ENCODE peak calls at places on chromosomes 3 and 15, in seven cellular contexts. I is sigmoid colon, P is nephron progenitor cell, R is mammary epithelial cell, D is omental fat pad, C is epithelial cell of esophagus, X is GM06990. K is an unnamed sample.

GRCh38 chr3:161770532-161771386 is 274.2 kb downstream of the OTOL1 start:
- DNase-seq in I (no peak), P (no peak), R (no peak), D (no peak), C (no peak), X (peak), K (no peak)

GRCh38 chr3:73332558-73332957 is 271.1 kb downstream of the EBLN2 start:
- DNase-seq in I (no peak), P (no peak), R (no peak), D (no peak), C (no peak), X (peak), K (no peak)

GRCh38 chr3:72657666-72658065 is 190.6 kb downstream of the SHQ1 start:
- DNase-seq in I (no peak), P (no peak), R (peak), D (no peak), C (peak), X (no peak), K (peak)

GRCh38 chr3:15042936-15043335 is 22.2 kb downstream of the MRPS25 start:
- DNase-seq in I (no peak), P (no peak), R (no peak), D (no peak), C (no peak), X (no peak), K (no peak)

GRCh38 chr3:71724584-71725278 is 471 bp downstream of the EIF4E3 start:
- DNase-seq in I (peak), P (peak), R (peak), D (no peak), C (peak), X (peak), K (peak)

GRCh38 chr3:72152551-72153476 is 367.9 kb upstream of the PROK2 start:
- DNase-seq in I (peak), P (no peak), R (peak), D (no peak), C (peak), X (no peak), K (no peak)

GRCh38 chr15:29698030-29698701 is 124.1 kb downstream of the TJP1 start:
- DNase-seq in I (no peak), P (no peak), R (peak), D (no peak), C (peak), X (no peak), K (no peak)

GRCh38 chr3:97823081-97823480 is 1.3 kb downstream of the CRYBG3 start:
- DNase-seq in I (no peak), P (no peak), R (no peak), D (no peak), C (no peak), X (no peak), K (no peak)

GRCh38 chr3:126146525-126147146 is 33.8 kb downstream of the ALDH1L1 start:
- DNase-seq in I (peak), P (no peak), R (no peak), D (no peak), C (no peak), X (no peak), K (peak)

GRCh38 chr3:4888913-4889846 is 90.1 kb upstream of the BHLHE40 start:
- DNase-seq in I (no peak), P (no peak), R (no peak), D (no peak), C (no peak), X (peak), K (peak)

GRCh38 chr15:58840048-58840447 is 68.9 kb downstream of the MINDY2 start:
- DNase-seq in I (no peak), P (no peak), R (peak), D (no peak), C (no peak), X (no peak), K (no peak)

GRCh38 chr3:157921271-157921670 is 184.9 kb downstream of the SHOX2 start:
- DNase-seq in I (no peak), P (no peak), R (no peak), D (no peak), C (no peak), X (no peak), K (no peak)

GRCh38 chr3:118808743-118809142 is 225.9 kb downstream of the IGSF11 start:
- DNase-seq in I (no peak), P (no peak), R (no peak), D (no peak), C (peak), X (peak), K (no peak)

GRCh38 chr15:93523490-93523889 is 434.5 kb upstream of the RGMA start:
- DNase-seq in I (no peak), P (no peak), R (peak), D (no peak), C (no peak), X (no peak), K (no peak)

GRCh38 chr3:166484470-166484869 is 647.2 kb upstream of the BCHE start:
- DNase-seq in I (no peak), P (no peak), R (no peak), D (no peak), C (peak), X (no peak), K (no peak)

GRCh38 chr3:27590437-27591320 is 106.5 kb upstream of the SLC4A7 start:
- DNase-seq in I (no peak), P (no peak), R (peak), D (no peak), C (peak), X (no peak), K (no peak)

GRCh38 chr15:64263567-64263966 is 92.4 kb downstream of the CSNK1G1 start:
- DNase-seq in I (no peak), P (no peak), R (no peak), D (no peak), C (no peak), X (no peak), K (no peak)

GRCh38 chr15:66798426-66799061 is 96.5 kb downstream of the SMAD6 start:
- DNase-seq in I (no peak), P (no peak), R (no peak), D (no peak), C (no peak), X (no peak), K (no peak)

GRCh38 chr15:92915766-92916435 is 15.8 kb downstream of the CHD2 start:
- DNase-seq in I (no peak), P (no peak), R (no peak), D (no peak), C (no peak), X (no peak), K (no peak)

GRCh38 chr15:26102988-26103387 is 239.9 kb upstream of the ATP10A start:
- DNase-seq in I (no peak), P (no peak), R (no peak), D (no peak), C (no peak), X (no peak), K (no peak)

GRCh38 chr3:137294139-137294538 is 336.4 kb downstream of the IL20RB start:
- DNase-seq in I (no peak), P (no peak), R (no peak), D (no peak), C (no peak), X (no peak), K (no peak)

GRCh38 chr3:171282041-171282440 is 178.2 kb downstream of the TNIK start:
- DNase-seq in I (no peak), P (no peak), R (no peak), D (no peak), C (no peak), X (no peak), K (no peak)

GRCh38 chr15:94234300-94234699 is 2.9 kb downstream of the MCTP2 start:
- DNase-seq in I (no peak), P (no peak), R (no peak), D (peak), C (no peak), X (no peak), K (no peak)

GRCh38 chr3:127536818-127537810 is 53.4 kb downstream of the TPRA1 start:
- DNase-seq in I (peak), P (peak), R (no peak), D (no peak), C (no peak), X (no peak), K (no peak)

GRCh38 chr3:8579101-8579500 is 65.5 kb downstream of the SSUH2 start:
- DNase-seq in I (no peak), P (no peak), R (peak), D (no peak), C (no peak), X (peak), K (no peak)

GRCh38 chr15:63842626-63843025 is 8.9 kb upstream of the HERC1 start:
- DNase-seq in I (no peak), P (no peak), R (no peak), D (no peak), C (no peak), X (no peak), K (no peak)

GRCh38 chr15:67109141-67110034 is 44.0 kb downstream of the SMAD3 start:
- DNase-seq in I (peak), P (peak), R (no peak), D (peak), C (no peak), X (peak), K (no peak)

GRCh38 chr15:63531586-63531985 is 27.2 kb downstream of the USP3 start:
- DNase-seq in I (no peak), P (no peak), R (no peak), D (no peak), C (no peak), X (no peak), K (no peak)

GRCh38 chr3:152664766-152665165 is 170.2 kb upstream of the P2RY1 start:
- DNase-seq in I (no peak), P (no peak), R (no peak), D (no peak), C (peak), X (no peak), K (no peak)

GRCh38 chr3:143360244-143360643 is 240.7 kb downstream of the CHST2 start:
- DNase-seq in I (no peak), P (no peak), R (peak), D (no peak), C (peak), X (no peak), K (no peak)

DNA sequence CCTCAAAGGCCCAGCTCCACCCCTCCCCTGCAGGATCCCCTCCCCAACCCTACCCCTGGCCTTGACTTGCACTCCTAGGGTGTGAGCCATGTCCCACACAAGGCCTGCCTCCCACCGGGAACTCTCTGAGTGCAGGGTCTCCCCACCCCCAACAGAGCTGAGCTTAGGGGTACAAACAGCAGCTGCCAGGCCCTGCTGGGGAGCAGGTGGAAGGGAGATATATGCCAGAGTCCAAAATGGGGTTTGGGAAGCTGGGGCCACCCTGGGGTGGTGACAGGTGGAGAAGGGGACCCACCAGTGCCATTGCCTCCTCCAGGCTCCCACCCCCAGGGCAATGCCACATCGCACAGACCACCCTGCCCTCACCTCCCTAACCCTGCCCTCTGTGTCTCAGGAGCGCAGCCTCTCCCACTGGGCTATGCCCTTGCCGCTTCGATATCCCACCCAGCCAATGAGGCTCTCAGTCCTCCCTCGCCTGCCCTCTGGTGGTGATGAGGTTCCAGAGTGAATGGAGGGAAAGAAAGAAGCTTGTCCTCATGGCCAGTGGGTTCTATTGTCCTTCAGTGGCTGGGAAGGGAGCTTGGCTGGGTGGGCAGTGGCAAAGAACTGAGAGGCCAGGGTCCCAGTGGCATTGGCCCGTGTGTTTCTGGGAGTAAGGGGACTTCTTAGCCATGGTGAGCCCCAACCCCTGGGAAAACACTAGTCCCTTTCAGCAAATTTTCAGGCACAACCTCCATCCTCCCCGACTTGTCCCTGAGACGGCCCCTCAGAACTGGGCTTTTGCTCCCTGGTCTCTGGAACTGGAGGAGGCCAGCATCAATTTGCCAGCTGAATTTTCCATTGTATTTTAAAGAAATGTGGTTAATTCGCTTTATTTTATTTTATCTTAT is 46.8 kb downstream of the CYP11A1 start:
- DNase-seq in I (no peak), P (peak), R (peak), D (peak), C (peak), X (no peak), K (no peak)
- TF ChIP-seq CTCF in I (peak), P (peak), R (peak), D (no peak), C (peak), X (peak), K (no peak)

GRCh38 chr15:99738047-99738847 is 5.0 kb upstream of the LYSMD4 start:
- DNase-seq in I (no peak), P (no peak), R (no peak), D (no peak), C (no peak), X (no peak), K (no peak)

GRCh38 chr15:99749386-99749785 is 16.1 kb upstream of the LYSMD4 start:
- DNase-seq in I (peak), P (no peak), R (no peak), D (no peak), C (peak), X (no peak), K (no peak)

GRCh38 chr15:99745687-99746086 is 12.4 kb upstream of the LYSMD4 start:
- DNase-seq in I (no peak), P (no peak), R (no peak), D (no peak), C (no peak), X (no peak), K (no peak)

GRCh38 chr15:99741835-99742234 is 8.6 kb upstream of the LYSMD4 start:
- DNase-seq in I (no peak), P (no peak), R (no peak), D (no peak), C (no peak), X (no peak), K (no peak)

DNA sequence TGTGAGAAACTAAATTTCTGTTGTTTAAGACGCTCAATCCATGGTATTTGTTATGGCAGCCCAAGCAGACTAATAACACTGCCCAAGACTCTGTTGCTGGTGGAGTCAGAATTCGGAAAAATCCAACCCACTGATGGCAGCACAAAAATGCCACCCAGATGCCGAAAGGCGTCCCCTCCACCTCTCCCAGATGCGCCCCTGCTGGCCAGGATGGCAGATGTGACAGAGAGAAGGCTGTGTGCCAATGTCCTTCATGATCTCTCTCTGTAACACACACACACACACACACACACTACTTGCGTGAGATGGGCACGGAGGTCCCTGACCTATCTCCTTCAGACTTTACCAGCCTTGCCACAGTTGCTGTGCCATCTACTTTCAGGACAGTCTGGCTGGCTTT is 10.9 kb upstream of the LYSMD4 start:
- DNase-seq in I (no peak), P (no peak), R (no peak), D (no peak), C (no peak), X (no peak), K (no peak)
- TF ChIP-seq CTCF in I (no peak), P (no peak), R (no peak), D (no peak), C (no peak), X (peak), K (no peak)

GRCh38 chr3:53729618-53730017 is 116.6 kb downstream of the CHDH start:
- DNase-seq in I (no peak), P (no peak), R (peak), D (no peak), C (peak), X (no peak), K (no peak)
- TF ChIP-seq CTCF in I (no peak), P (no peak), R (peak), D (no peak), C (peak), X (peak), K (no peak)

GRCh38 chr15:69998541-69999391 is 99.0 kb downstream of the TLE3 start:
- DNase-seq in I (no peak), P (no peak), R (no peak), D (no peak), C (no peak), X (no peak), K (no peak)
- TF ChIP-seq CTCF in I (no peak), P (no peak), R (no peak), D (no peak), C (no peak), X (no peak), K (no peak)

GRCh38 chr3:51176923-51177322 is 208.2 kb upstream of the MANF start:
- DNase-seq in I (no peak), P (no peak), R (no peak), D (no peak), C (no peak), X (no peak), K (no peak)
- TF ChIP-seq CTCF in I (no peak), P (no peak), R (no peak), D (no peak), C (no peak), X (no peak), K (no peak)